ENCODE peak calls at places on chromosomes 16 and 17, in six cellular contexts. U is T-helper 17 cell; B is esophagus mucosa; D is CD4-positive, alpha-beta T cell; A is left colon; C is activated B cell treated with CpG ODN at 0.5 μM for 24 hours. S is an unnamed sample.

GRCh38 chr16:30722443-30722842 is 23.5 kb downstream of the SRCAP start:
- ATAC-seq in U (no peak), B (peak), D (peak), A (peak), C (no peak), S (no peak)

GRCh38 chr17:8918811-8919210 is 46.7 kb downstream of the PIK3R5 start:
- ATAC-seq in U (no peak), B (no peak), D (no peak), A (no peak), C (no peak), S (no peak)

GRCh38 chr16:87125206-87126155 is 191.7 kb downstream of the C16orf95 start:
- ATAC-seq in U (no peak), B (no peak), D (no peak), A (no peak), C (no peak), S (no peak)

GRCh38 chr16:2848933-2849332 is 9.0 kb downstream of the PRSS22 start:
- ATAC-seq in U (no peak), B (no peak), D (no peak), A (peak), C (no peak), S (no peak)

GRCh38 chr17:61381537-61381936 is 18.1 kb upstream of the TBX2 start:
- ATAC-seq in U (no peak), B (no peak), D (no peak), A (no peak), C (no peak), S (no peak)

GRCh38 chr16:19874026-19874425 is 10.6 kb downstream of the GPRC5B start:
- ATAC-seq in U (no peak), B (no peak), D (no peak), A (no peak), C (no peak), S (no peak)

GRCh38 chr17:75922173-75922961 is 17.7 kb upstream of the MRPL38 start:
- ATAC-seq in U (no peak), B (no peak), D (no peak), A (no peak), C (no peak), S (no peak)

GRCh38 chr17:78197147-78197830 is 10.1 kb downstream of the AFMID start:
- ATAC-seq in U (no peak), B (peak), D (no peak), A (no peak), C (no peak), S (no peak)

GRCh38 chr17:40510328-40510648 is 8.9 kb upstream of the TNS4 start:
- ATAC-seq in U (no peak), B (peak), D (no peak), A (no peak), C (no peak), S (no peak)

GRCh38 chr16:65958096-65958495 is 408.4 kb upstream of the CDH5 start:
- ATAC-seq in U (no peak), B (no peak), D (no peak), A (no peak), C (no peak), S (no peak)

GRCh38 chr16:53837421-53837820 is 133.5 kb downstream of the FTO start:
- ATAC-seq in U (no peak), B (no peak), D (no peak), A (no peak), C (no peak), S (no peak)

GRCh38 chr17:61821655-61822054 is 41.7 kb downstream of the BRIP1 start:
- ATAC-seq in U (no peak), B (no peak), D (no peak), A (no peak), C (no peak), S (no peak)

GRCh38 chr17:64687376-64687775 is 25.3 kb upstream of the SMURF2 start:
- ATAC-seq in U (no peak), B (no peak), D (no peak), A (no peak), C (no peak), S (no peak)

GRCh38 chr17:30369995-30370394 is 8.7 kb upstream of the CPD start:
- ATAC-seq in U (no peak), B (peak), D (no peak), A (peak), C (no peak), S (no peak)

GRCh38 chr16:8730335-8730915 is 56.0 kb downstream of the ABAT start:
- ATAC-seq in U (no peak), B (peak), D (no peak), A (no peak), C (no peak), S (no peak)

S was measured in stimulated activated memory B cell treated with anti-CD40 and anti-IgM and Interleukin-4, amounts not matched to agents 10 μg/mL and 1 μg/mL and 100 μg/mL, for 72 hours.